ENCODE peak calls at places on chromosomes 7 and 10, in ten cellular contexts. X is AG04450, A is colonic mucosa, Y is IMR-90, K is spleen, C is stomach, V is fibroblast of lung, I is A549, O is prostate gland, J is lower lobe of right lung. N is an unnamed sample.

GRCh38 chr7:74354009-74354408 is 64.8 kb downstream of the CLIP2 start:
- DNase-seq in X (no peak), A (no peak), Y (no peak), K (no peak), C (no peak), V (no peak), I (no peak), O (no peak), J (no peak), N (no peak)

GRCh38 chr10:22986771-22987542 is 59.1 kb downstream of the ARMC3 start:
- DNase-seq in X (peak; percentile 1), A (no peak), Y (peak; percentile 38), K (no peak), C (no peak), V (peak; percentile 73), I (peak; percentile 35), O (no peak), J (no peak), N (no peak)

GRCh38 chr10:110212119-110213006 is 5.0 kb downstream of the MXI1 start:
- DNase-seq in X (no peak), A (peak; percentile 74), Y (no peak), K (peak; percentile 87), C (peak; percentile 40), V (no peak), I (no peak), O (no peak), J (peak; percentile 66), N (no peak)

GRCh38 chr7:41491752-41492405 is 211.0 kb downstream of the INHBA start:
- DNase-seq in X (no peak), A (no peak), Y (peak; percentile 63), K (no peak), C (no peak), V (peak; percentile 49), I (no peak), O (no peak), J (no peak), N (no peak)

GRCh38 chr10:124266468-124267230 is 152.1 kb downstream of the OAT start:
- DNase-seq in X (no peak), A (no peak), Y (no peak), K (peak; percentile 64), C (no peak), V (no peak), I (no peak), O (no peak), J (peak; percentile 26), N (no peak)

GRCh38 chr7:119733480-119733879 is 539.5 kb upstream of the KCND2 start:
- DNase-seq in X (no peak), A (no peak), Y (peak; percentile 1), K (no peak), C (no peak), V (peak; percentile 19), I (no peak), O (no peak), J (no peak), N (no peak)

GRCh38 chr10:44240766-44241165 is 144.1 kb downstream of the CXCL12 start:
- DNase-seq in X (no peak), A (no peak), Y (no peak), K (no peak), C (no peak), V (no peak), I (no peak), O (no peak), J (no peak), N (no peak)

GRCh38 chr7:38424750-38425463 is 151.5 kb upstream of the TARP start:
- DNase-seq in X (no peak), A (no peak), Y (peak; percentile 18), K (no peak), C (no peak), V (peak; percentile 27), I (peak; percentile 4), O (no peak), J (no peak), N (no peak)

GRCh38 chr7:117961235-117961634 is 88.0 kb upstream of the CTTNBP2 start:
- DNase-seq in X (no peak), A (no peak), Y (no peak), K (no peak), C (no peak), V (no peak), I (no peak), O (no peak), J (no peak), N (no peak)

GRCh38 chr7:117963278-117964184 is 90.3 kb upstream of the CTTNBP2 start:
- DNase-seq in X (no peak), A (no peak), Y (no peak), K (no peak), C (no peak), V (no peak), I (no peak), O (no peak), J (no peak), N (no peak)

GRCh38 chr7:117962598-117962997 is 89.4 kb upstream of the CTTNBP2 start:
- DNase-seq in X (no peak), A (no peak), Y (no peak), K (no peak), C (no peak), V (no peak), I (no peak), O (no peak), J (no peak), N (no peak)

DNA sequence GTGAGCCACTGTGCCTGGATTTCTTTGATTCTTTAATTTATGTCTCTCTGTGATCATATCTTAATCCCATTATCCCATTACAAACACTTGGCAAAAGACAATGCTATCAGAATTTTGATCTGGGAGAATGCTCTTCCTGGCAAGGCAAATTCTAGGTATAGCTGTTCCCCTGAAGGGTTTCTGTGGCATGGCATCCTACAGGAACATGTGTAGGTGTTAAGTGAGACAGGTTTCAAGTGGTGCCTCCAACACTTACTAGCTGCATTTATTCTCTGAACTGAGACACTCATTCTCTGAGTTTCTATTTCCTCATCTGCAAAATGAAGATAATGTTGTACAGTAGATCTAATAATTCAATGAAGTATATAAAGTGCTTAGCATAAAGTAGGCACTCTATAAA is 87.1 kb upstream of the CTTNBP2 start:
- DNase-seq in X (no peak), A (no peak), Y (no peak), K (no peak), C (no peak), V (no peak), I (no peak), O (no peak), J (no peak), N (no peak)
- TF ChIP-seq CTCF in X (no peak), A (no peak), Y (no peak), K (no peak), C (no peak), V (no peak), I (no peak), O (no peak), J (no peak), N (no peak)

DNA sequence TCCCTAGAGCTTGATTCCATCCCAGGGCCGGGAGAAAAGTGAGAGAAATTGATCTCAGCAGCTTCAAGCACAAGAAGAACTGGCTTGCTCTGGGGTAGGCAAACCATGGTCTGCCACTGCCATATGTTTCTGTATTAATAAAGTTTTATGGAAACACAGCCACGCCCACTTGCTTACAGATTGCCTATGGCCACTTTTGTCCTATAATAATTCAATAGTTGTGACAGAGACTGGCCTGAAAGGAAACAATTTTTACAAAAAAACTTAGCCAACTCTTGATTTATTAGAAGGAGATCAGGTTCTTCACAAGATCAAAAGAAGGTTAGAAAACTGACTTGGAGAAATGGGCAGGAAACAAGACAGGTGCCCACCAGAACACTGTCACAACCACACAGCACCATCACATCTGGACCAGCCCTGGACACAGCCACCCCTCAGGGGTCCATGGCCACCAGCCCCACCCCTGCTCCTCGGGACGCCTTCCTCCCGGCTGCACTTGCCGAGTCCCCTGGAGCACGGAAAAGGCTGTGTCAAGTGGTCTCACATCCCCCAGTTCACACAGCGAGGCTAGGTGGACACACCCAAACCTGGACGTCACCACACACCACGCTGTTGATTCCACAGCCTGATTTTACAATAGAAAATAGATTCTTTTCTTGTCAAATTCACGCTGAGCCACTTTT is 85.4 kb downstream of the PTPRN2 start:
- DNase-seq in X (no peak), A (no peak), Y (no peak), K (no peak), C (no peak), V (no peak), I (no peak), O (no peak), J (no peak), N (no peak)
- H3K9me3 ChIP-seq in X (peaks cover 55% of the 10 kb centered on the region), A (no peaks in the 10 kb centered on the region), Y (peaks cover 45% of the 10 kb centered on the region), K (peaks cover 26% of the 10 kb centered on the region), C (peaks cover 14% of the 10 kb centered on the region), V (no peaks in the 10 kb centered on the region), I (peaks cover 29% of the 10 kb centered on the region), O (no peaks in the 10 kb centered on the region), J (peaks cover 11% of the 10 kb centered on the region), N (peaks cover 4% of the 10 kb centered on the region)

GRCh38 chr7:5428470-5429252 is 5.0 kb upstream of the TNRC18 start:
- DNase-seq in X (peak; percentile 72), A (peak; percentile 77), Y (peak; percentile 90), K (peak; percentile 77), C (peak; percentile 70), V (peak; percentile 94), I (no peak), O (no peak), J (peak; percentile 72), N (no peak)
- H3K4me3 ChIP-seq in X (peak overlapping the region; percentile 86), A (peak overlapping the region; percentile 62), Y (peak overlapping the region; percentile 59), K (peak overlapping the region; percentile 72), C (peak overlapping the region; percentile 81), V (peak overlapping the region; percentile 73), I (no peak overlapping the region), O (peak overlapping the region; percentile 74), J (peak overlapping the region; percentile 96), N (peak overlapping the region; percentile 38)

GRCh38 chr7:33043875-33044718 is 18.5 kb downstream of the NT5C3A start:
- DNase-seq in X (no peak), A (peak; percentile 59), Y (no peak), K (no peak), C (no peak), V (no peak), I (peak; percentile 82), O (peak; percentile 10), J (no peak), N (no peak)
- TF ChIP-seq CTCF in X (no peak), A (peak; percentile 35), Y (no peak), K (no peak), C (no peak), V (no peak), I (peak; percentile 13), O (no peak), J (peak; percentile 11), N (peak; percentile 40)

GRCh38 chr10:42523098-42523497 is 115.3 kb downstream of the ZNF33B start:
- DNase-seq in X (no peak), A (no peak), Y (no peak), K (no peak), C (no peak), V (no peak), I (no peak), O (no peak), J (no peak), N (no peak)
- H3K9me3 ChIP-seq in X (peaks cover 22% of the 10 kb centered on the region), A (peaks cover 2% of the 10 kb centered on the region), Y (peaks cover 43% of the 10 kb centered on the region), K (peaks cover 97% of the 10 kb centered on the region), C (peaks cover 80% of the 10 kb centered on the region), V (no peaks in the 10 kb centered on the region), I (peaks cover 66% of the 10 kb centered on the region), O (peaks cover 6% of the 10 kb centered on the region), J (peaks cover 79% of the 10 kb centered on the region), N (peaks cover 63% of the 10 kb centered on the region)

GRCh38 chr10:104253106-104253505 is 1.6 kb upstream of the GSTO1 start:
- DNase-seq in X (no peak), A (no peak), Y (no peak), K (no peak), C (no peak), V (no peak), I (no peak), O (no peak), J (no peak), N (no peak)
- H3K4me3 ChIP-seq in X (no peak overlapping the region), A (no peak overlapping the region), Y (no peak overlapping the region), K (no peak overlapping the region), C (no peak overlapping the region), V (no peak overlapping the region), I (no peak overlapping the region), O (no peak overlapping the region), J (no peak overlapping the region), N (no peak overlapping the region)

N was measured in kidney.